ENCODE peak calls at places on chromosomes 16 and 17, in six cellular contexts. One of them, this sample, is unnamed.

GRCh38 chr17:80191192-80191591 is 21.4 kb downstream of the CARD14 start:
- DNase-seq in mammary epithelial cell: no peak
- DNase-seq in AG04450: no peak
- DNase-seq in ascending aorta: no peak
- DNase-seq in A673: no peak
- DNase-seq in upper lobe of right lung: no peak
- DNase-seq in this sample: no peak

GRCh38 chr16:23523321-23523720 is 13.0 kb upstream of the GGA2 start:
- DNase-seq in A673: no peak
- DNase-seq in ascending aorta: no peak
- DNase-seq in mammary epithelial cell: no peak
- DNase-seq in AG04450: no peak
- DNase-seq in upper lobe of right lung: no peak
- DNase-seq in this sample: no peak

GRCh38 chr16:4015275-4015990 is 100.8 kb downstream of the ADCY9 start:
- DNase-seq in upper lobe of right lung: no peak
- DNase-seq in A673: no peak
- DNase-seq in AG04450: no peak
- DNase-seq in ascending aorta: no peak
- DNase-seq in mammary epithelial cell: no peak
- DNase-seq in this sample: no peak

GRCh38 chr16:55144656-55145055 is 179.3 kb upstream of the IRX6 start:
- DNase-seq in AG04450: no peak
- DNase-seq in mammary epithelial cell: peak
- DNase-seq in ascending aorta: no peak
- DNase-seq in upper lobe of right lung: no peak
- DNase-seq in A673: no peak
- DNase-seq in this sample: no peak

GRCh38 chr16:25689137-25689836 is 2.5 kb upstream of the HS3ST4 start:
- DNase-seq in ascending aorta: no peak
- DNase-seq in AG04450: no peak
- DNase-seq in upper lobe of right lung: no peak
- DNase-seq in A673: no peak
- DNase-seq in mammary epithelial cell: no peak
- DNase-seq in this sample: no peak

GRCh38 chr16:86996081-86996480 is 321.1 kb downstream of the C16orf95 start:
- DNase-seq in mammary epithelial cell: no peak
- DNase-seq in AG04450: no peak
- DNase-seq in A673: no peak
- DNase-seq in upper lobe of right lung: no peak
- DNase-seq in ascending aorta: no peak
- DNase-seq in this sample: no peak

GRCh38 chr17:65756760-65757159 is 195.3 kb upstream of the AXIN2 start:
- DNase-seq in mammary epithelial cell: no peak
- DNase-seq in A673: no peak
- DNase-seq in AG04450: no peak
- DNase-seq in ascending aorta: no peak
- DNase-seq in upper lobe of right lung: no peak
- DNase-seq in this sample: no peak

GRCh38 chr17:65417406-65418221 is 143.8 kb downstream of the AXIN2 start:
- DNase-seq in mammary epithelial cell: no peak
- DNase-seq in ascending aorta: no peak
- DNase-seq in A673: no peak
- DNase-seq in AG04450: no peak
- DNase-seq in upper lobe of right lung: no peak
- DNase-seq in this sample: no peak

GRCh38 chr17:40432864-40433528 is 10.3 kb upstream of the IGFBP4 start:
- DNase-seq in upper lobe of right lung: peak
- DNase-seq in ascending aorta: no peak
- DNase-seq in A673: no peak
- DNase-seq in AG04450: no peak
- DNase-seq in mammary epithelial cell: no peak
- DNase-seq in this sample: no peak

GRCh38 chr17:36739208-36739607 is 137.8 kb downstream of the MRM1 start:
- DNase-seq in mammary epithelial cell: no peak
- DNase-seq in A673: no peak
- DNase-seq in AG04450: no peak
- DNase-seq in ascending aorta: no peak
- DNase-seq in upper lobe of right lung: no peak
- DNase-seq in this sample: no peak

GRCh38 chr17:36600477-36600876 is 906 bp upstream of the MRM1 start:
- DNase-seq in mammary epithelial cell: no peak
- DNase-seq in ascending aorta: no peak
- DNase-seq in AG04450: no peak
- DNase-seq in A673: no peak
- DNase-seq in upper lobe of right lung: peak
- DNase-seq in this sample: no peak

GRCh38 chr16:57619133-57619605 is 9.3 kb upstream of the ADGRG1 start:
- DNase-seq in A673: no peak
- DNase-seq in mammary epithelial cell: no peak
- DNase-seq in AG04450: no peak
- DNase-seq in upper lobe of right lung: no peak
- DNase-seq in ascending aorta: no peak
- DNase-seq in this sample: no peak

GRCh38 chr17:81601525-81602120 is 35.3 kb downstream of the NPLOC4 start:
- DNase-seq in AG04450: peak
- DNase-seq in A673: peak
- DNase-seq in upper lobe of right lung: no peak
- DNase-seq in ascending aorta: no peak
- DNase-seq in mammary epithelial cell: peak
- DNase-seq in this sample: peak

GRCh38 chr17:11642655-11643054 is 44.4 kb downstream of the DNAH9 start:
- DNase-seq in upper lobe of right lung: no peak
- DNase-seq in A673: peak
- DNase-seq in ascending aorta: no peak
- DNase-seq in AG04450: no peak
- DNase-seq in mammary epithelial cell: no peak
- DNase-seq in this sample: no peak

GRCh38 chr17:66306413-66306812 is 4.0 kb downstream of the PRKCA start:
- DNase-seq in A673: no peak
- DNase-seq in mammary epithelial cell: peak
- DNase-seq in upper lobe of right lung: no peak
- DNase-seq in AG04450: no peak
- DNase-seq in ascending aorta: no peak
- DNase-seq in this sample: no peak

GRCh38 chr16:11792404-11793260 is 4.4 kb downstream of the ZC3H7A start:
- DNase-seq in AG04450: no peak
- DNase-seq in mammary epithelial cell: no peak
- DNase-seq in A673: no peak
- DNase-seq in ascending aorta: no peak
- DNase-seq in upper lobe of right lung: peak
- DNase-seq in this sample: no peak

GRCh38 chr17:75105269-75106080 is 4.3 kb upstream of the ARMC7 start:
- DNase-seq in mammary epithelial cell: no peak
- DNase-seq in upper lobe of right lung: peak
- DNase-seq in ascending aorta: no peak
- DNase-seq in AG04450: no peak
- DNase-seq in A673: peak
- DNase-seq in this sample: peak

GRCh38 chr16:58348986-58349385 is 43.3 kb upstream of the GINS3 start:
- DNase-seq in A673: no peak
- DNase-seq in AG04450: no peak
- DNase-seq in ascending aorta: no peak
- DNase-seq in upper lobe of right lung: no peak
- DNase-seq in mammary epithelial cell: peak
- DNase-seq in this sample: no peak

GRCh38 chr16:17836868-17837602 is 366.3 kb upstream of the XYLT1 start:
- DNase-seq in mammary epithelial cell: peak
- DNase-seq in ascending aorta: no peak
- DNase-seq in A673: peak
- DNase-seq in upper lobe of right lung: no peak
- DNase-seq in AG04450: peak
- DNase-seq in this sample: peak

GRCh38 chr17:15249487-15249886 is 15.6 kb downstream of the PMP22 start:
- DNase-seq in ascending aorta: no peak
- DNase-seq in AG04450: no peak
- DNase-seq in mammary epithelial cell: no peak
- DNase-seq in upper lobe of right lung: no peak
- DNase-seq in A673: no peak
- DNase-seq in this sample: no peak

GRCh38 chr17:4175921-4176802 is 33.2 kb downstream of the CYB5D2 start:
- DNase-seq in A673: no peak
- DNase-seq in AG04450: no peak
- DNase-seq in ascending aorta: no peak
- DNase-seq in mammary epithelial cell: no peak
- DNase-seq in upper lobe of right lung: no peak
- DNase-seq in this sample: no peak

GRCh38 chr17:54426287-54426886 is 474.3 kb upstream of the TOM1L1 start:
- DNase-seq in AG04450: no peak
- DNase-seq in upper lobe of right lung: no peak
- DNase-seq in ascending aorta: no peak
- DNase-seq in mammary epithelial cell: peak
- DNase-seq in A673: peak
- DNase-seq in this sample: peak

DNA sequence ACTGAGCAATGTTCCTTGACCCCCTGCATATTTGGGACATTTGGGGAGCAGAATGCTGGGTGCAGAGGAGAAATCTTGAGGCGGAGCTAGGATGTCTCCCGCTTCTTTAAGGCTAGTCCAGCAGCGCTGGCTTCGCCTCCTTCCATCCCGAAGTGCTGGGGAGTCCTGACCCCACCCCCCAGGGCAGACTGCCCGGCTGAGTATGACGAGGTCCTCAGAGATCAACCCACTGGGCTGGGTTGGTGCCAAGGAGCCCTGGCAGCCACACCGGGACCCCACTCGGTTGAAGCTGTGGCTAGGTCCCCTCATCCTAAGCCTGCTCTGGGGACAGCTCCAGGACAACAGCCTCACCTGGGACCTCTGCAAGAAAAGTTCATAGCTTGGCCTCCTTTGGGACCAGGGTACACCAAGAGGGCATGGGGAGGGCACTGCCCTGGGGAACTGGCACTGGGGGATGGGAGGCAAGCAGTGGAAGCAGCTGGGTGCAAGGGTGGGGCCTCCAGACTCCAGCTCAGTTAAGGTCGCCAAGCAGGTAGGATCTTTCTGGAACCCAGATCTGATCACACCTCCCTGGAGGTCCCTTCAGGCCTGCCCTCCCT is 11.0 kb downstream of the RHBDF2 start:
- DNase-seq in upper lobe of right lung: no peak
- DNase-seq in A673: no peak
- DNase-seq in ascending aorta: no peak
- DNase-seq in mammary epithelial cell: no peak
- DNase-seq in AG04450: no peak
- DNase-seq in this sample: no peak
- H3K27ac ChIP-seq in upper lobe of right lung: no peak
- H3K27ac ChIP-seq in A673: no peak
- H3K27ac ChIP-seq in ascending aorta: peak
- H3K27ac ChIP-seq in mammary epithelial cell: no peak
- H3K27ac ChIP-seq in AG04450: no peak
- H3K27ac ChIP-seq in this sample: peak

DNA sequence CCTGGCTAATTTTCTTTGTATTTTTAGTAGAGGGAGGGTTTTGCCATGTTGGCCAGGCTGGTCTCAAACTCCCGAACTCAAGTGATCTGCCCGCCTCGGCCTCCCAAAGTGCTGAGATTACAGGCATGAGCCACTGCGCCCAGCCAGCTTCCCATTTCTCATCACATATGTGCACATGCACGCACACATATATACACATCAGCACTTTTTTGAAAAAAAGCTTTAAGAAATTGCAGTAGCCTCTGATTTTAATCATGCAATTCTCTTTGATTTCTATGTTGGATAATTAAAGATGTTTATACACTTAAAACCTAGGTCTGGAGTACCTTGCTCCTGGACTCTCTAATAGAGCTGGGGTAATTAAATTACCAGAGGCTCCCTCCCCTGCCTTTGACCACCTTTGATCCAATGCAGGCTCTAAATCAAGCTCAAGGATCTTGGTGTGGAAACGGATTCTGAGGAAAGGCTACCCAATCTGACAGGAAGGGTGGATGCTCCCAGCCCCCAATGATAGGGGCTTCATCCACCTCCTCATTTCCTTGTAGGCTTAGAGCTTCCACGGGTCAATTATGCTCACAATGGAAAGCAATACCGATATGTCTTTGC is 29.7 kb upstream of the GAN start:
- DNase-seq in mammary epithelial cell: no peak
- DNase-seq in A673: no peak
- DNase-seq in ascending aorta: no peak
- DNase-seq in upper lobe of right lung: no peak
- DNase-seq in AG04450: no peak
- DNase-seq in this sample: no peak
- TF ChIP-seq CTCF in mammary epithelial cell: no peak
- TF ChIP-seq CTCF in A673: no peak
- TF ChIP-seq CTCF in ascending aorta: no peak
- TF ChIP-seq CTCF in upper lobe of right lung: no peak
- TF ChIP-seq CTCF in AG04450: no peak
- TF ChIP-seq CTCF in this sample: no peak

DNA sequence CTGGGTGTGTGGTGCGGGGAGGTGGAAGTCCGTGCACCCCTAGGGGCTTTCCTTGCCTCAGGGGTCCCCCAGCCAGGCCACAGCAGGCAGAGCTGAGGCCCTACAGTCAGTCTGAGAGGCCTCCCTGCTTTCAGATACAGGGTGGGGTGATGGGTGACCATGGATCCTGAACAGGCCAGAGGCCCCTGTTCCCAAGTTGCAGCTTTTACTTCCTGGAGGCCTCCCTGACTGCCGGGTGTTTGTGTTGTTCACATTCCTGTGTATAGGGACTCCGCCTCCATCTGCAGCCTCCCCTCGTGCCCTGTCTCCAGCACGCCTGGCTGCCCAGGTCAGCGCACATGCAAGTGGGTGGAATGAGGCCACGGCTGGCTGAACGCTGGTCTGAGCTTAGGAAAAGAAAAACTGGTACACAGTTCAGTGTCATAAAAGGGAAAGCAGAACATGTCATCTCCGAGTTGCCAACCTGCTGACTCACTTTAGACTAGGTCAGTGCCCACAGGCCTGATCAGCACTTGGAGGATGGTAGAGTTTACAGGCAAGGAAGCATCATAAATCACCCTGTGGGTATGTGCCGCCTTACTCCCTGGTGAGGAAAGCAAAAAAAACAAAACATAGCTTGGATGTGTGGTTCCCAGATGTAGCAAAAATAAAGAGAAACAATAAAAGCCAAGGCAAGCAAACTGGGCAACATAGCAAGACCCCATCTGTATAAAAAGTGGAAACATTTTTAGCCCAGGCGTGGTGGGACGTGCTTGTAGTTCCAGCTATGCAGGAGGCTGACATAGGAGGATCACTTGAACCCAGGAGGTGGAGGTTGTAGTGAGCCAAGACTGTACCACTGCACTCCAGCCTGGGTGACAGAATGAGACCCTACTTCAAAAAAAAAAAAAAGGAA is 6.2 kb upstream of the SLC7A6 start:
- DNase-seq in upper lobe of right lung: peak
- DNase-seq in AG04450: no peak
- DNase-seq in ascending aorta: no peak
- DNase-seq in mammary epithelial cell: peak
- DNase-seq in A673: no peak
- DNase-seq in this sample: no peak
- H3K27ac ChIP-seq in upper lobe of right lung: peak
- H3K27ac ChIP-seq in AG04450: peak
- H3K27ac ChIP-seq in ascending aorta: peak
- H3K27ac ChIP-seq in mammary epithelial cell: no peak
- H3K27ac ChIP-seq in A673: peak
- H3K27ac ChIP-seq in this sample: peak

DNA sequence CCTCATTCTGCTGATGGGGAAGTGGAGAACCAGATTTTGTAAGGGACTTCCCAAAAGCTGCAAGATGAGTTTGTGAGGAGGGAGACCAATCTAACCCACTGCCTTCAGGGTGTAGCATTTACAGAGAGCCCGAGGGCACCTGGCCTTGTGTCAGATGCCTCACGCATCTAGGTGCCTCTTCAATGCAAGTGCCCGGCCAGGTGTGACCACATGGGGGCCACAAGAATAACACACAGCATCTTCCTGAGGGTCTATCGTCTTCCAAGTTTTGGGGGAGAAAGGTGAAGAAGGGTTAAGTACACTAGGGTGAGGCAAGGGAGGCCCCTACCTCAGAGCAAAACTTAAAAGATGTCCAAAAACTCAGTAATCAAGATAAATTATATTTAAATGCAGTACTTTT is 401.7 kb upstream of the CDH5 start:
- DNase-seq in ascending aorta: no peak
- DNase-seq in A673: no peak
- DNase-seq in upper lobe of right lung: no peak
- DNase-seq in mammary epithelial cell: no peak
- DNase-seq in AG04450: no peak
- DNase-seq in this sample: no peak
- TF ChIP-seq CTCF in ascending aorta: no peak
- TF ChIP-seq CTCF in A673: no peak
- TF ChIP-seq CTCF in upper lobe of right lung: no peak
- TF ChIP-seq CTCF in mammary epithelial cell: peak
- TF ChIP-seq CTCF in AG04450: no peak
- TF ChIP-seq CTCF in this sample: no peak